ENCODE peak calls at places on chromosome 2, in five cellular contexts. N, I, R, H and O are unnamed samples.

GRCh38 chr2:29688429-29688828 is 233.0 kb downstream of the ALK start:
- DNase-seq in H (no peak), I (no peak), R (no peak), N (no peak), O (no peak)

GRCh38 chr2:2843969-2844548 is 513.0 kb upstream of the MYT1L start:
- DNase-seq in N (peak; percentile 41), H (no peak), I (no peak), R (no peak), O (no peak)

GRCh38 chr2:6401301-6401700 is 464.4 kb downstream of the CMPK2 start:
- DNase-seq in N (no peak), I (no peak), R (no peak), H (no peak), O (no peak)

GRCh38 chr2:84458436-84459027 is 548 bp downstream of the SUCLG1 start:
- DNase-seq in N (peak; percentile 29), R (peak; percentile 26), I (no peak), H (no peak), O (no peak)

GRCh38 chr2:95698166-95698565 is 106.4 kb downstream of the TRIM43 start:
- DNase-seq in R (no peak), I (no peak), H (no peak), N (no peak), O (no peak)

GRCh38 chr2:675982-676646 is 1.1 kb downstream of the TMEM18 start:
- DNase-seq in I (peak; percentile 41), N (no peak), R (peak; percentile 61), H (no peak), O (no peak)

GRCh38 chr2:134292514-134292913 is 38.6 kb downstream of the MGAT5 start:
- DNase-seq in H (no peak), N (no peak), R (no peak), I (no peak), O (no peak)

GRCh38 chr2:121210691-121211090 is 74.3 kb downstream of the TFCP2L1 start:
- DNase-seq in N (peak; percentile 72), I (no peak), R (no peak), H (no peak), O (no peak)

GRCh38 chr2:235320341-235320740 is 173.5 kb upstream of the AGAP1 start:
- DNase-seq in H (no peak), R (no peak), N (no peak), I (no peak), O (no peak)

GRCh38 chr2:230666446-230666845 is 46.2 kb upstream of the CAB39 start:
- DNase-seq in H (no peak), R (no peak), N (no peak), I (no peak), O (no peak)

GRCh38 chr2:148218326-148219075 is 197.6 kb downstream of the MBD5 start:
- DNase-seq in R (no peak), N (no peak), I (no peak), H (no peak), O (no peak)

GRCh38 chr2:72994282-72994990 is 77.1 kb downstream of the SFXN5 start:
- DNase-seq in I (no peak), N (no peak), R (no peak), H (no peak), O (no peak)

GRCh38 chr2:134988994-134989605 is 58.1 kb downstream of the MAP3K19 start:
- DNase-seq in H (no peak), N (no peak), I (no peak), R (no peak), O (no peak)

GRCh38 chr2:176544579-176545365 is 275.5 kb downstream of the MTX2 start:
- DNase-seq in I (no peak), R (no peak), N (no peak), H (no peak), O (no peak)

GRCh38 chr2:8119782-8120551 is 561.9 kb upstream of the ID2 start:
- DNase-seq in I (no peak), H (no peak), R (no peak), N (peak; percentile 23), O (no peak)

GRCh38 chr2:200810252-200810650 is 1.5 kb upstream of the BZW1 start:
- DNase-seq in I (no peak), R (no peak), N (peak; percentile 47), H (no peak), O (no peak)

GRCh38 chr2:225064362-225064761 is 22.1 kb upstream of the DOCK10 start:
- DNase-seq in N (no peak), R (no peak), I (no peak), H (no peak), O (no peak)

GRCh38 chr2:238489431-238489830 is 62.7 kb downstream of the ASB1 start:
- DNase-seq in I (no peak), R (no peak), N (no peak), H (no peak), O (no peak)